ENCODE peak calls at places on chromosomes 1 and 21, in seven cellular contexts. O, U, D, Q, R, E and Y are unnamed samples.

GRCh38 chr1:15966081-15966955 is 9.6 kb downstream of the ZBTB17 start:
- DNase-seq in O (peak), U (no peak), D (no peak), Q (no peak), R (no peak), E (peak), Y (no peak)

GRCh38 chr1:201361652-201362504 is 15.6 kb downstream of the TNNT2 start:
- DNase-seq in O (no peak), U (peak), D (peak), Q (peak), R (peak), E (peak), Y (peak)

GRCh38 chr1:221622389-221622788 is 119.5 kb downstream of the DUSP10 start:
- DNase-seq in O (no peak), U (no peak), D (no peak), Q (no peak), R (no peak), E (no peak), Y (no peak)

GRCh38 chr1:119330062-119330939 is 38.3 kb upstream of the HAO2 start:
- DNase-seq in O (no peak), U (no peak), D (no peak), Q (no peak), R (no peak), E (no peak), Y (peak)

GRCh38 chr1:243946946-243947345 is 96.9 kb upstream of the AKT3 start:
- DNase-seq in O (no peak), U (peak), D (peak), Q (no peak), R (peak), E (no peak), Y (no peak)

GRCh38 chr1:19456915-19457554 is 28.3 kb downstream of the CAPZB start:
- DNase-seq in O (no peak), U (no peak), D (no peak), Q (no peak), R (no peak), E (no peak), Y (no peak)

GRCh38 chr1:110211503-110212164 is 1.5 kb downstream of the KCNC4 start:
- DNase-seq in O (no peak), U (no peak), D (no peak), Q (no peak), R (peak), E (no peak), Y (no peak)

GRCh38 chr1:244273845-244274619 is 177.7 kb downstream of the ADSS2 start:
- DNase-seq in O (no peak), U (no peak), D (peak), Q (peak), R (no peak), E (no peak), Y (no peak)

GRCh38 chr1:191579019-191579418 is 579.2 kb upstream of the RGS18 start:
- DNase-seq in O (no peak), U (no peak), D (no peak), Q (no peak), R (no peak), E (no peak), Y (no peak)

GRCh38 chr1:41239988-41240610 is 2.0 kb downstream of the SCMH1 start:
- DNase-seq in O (no peak), U (no peak), D (no peak), Q (no peak), R (no peak), E (peak), Y (no peak)

GRCh38 chr1:145872421-145872891 is 13.2 kb downstream of the ANKRD35 start:
- DNase-seq in O (no peak), U (no peak), D (no peak), Q (no peak), R (peak), E (no peak), Y (no peak)

GRCh38 chr21:39097981-39098380 is 85.3 kb downstream of the PSMG1 start:
- DNase-seq in O (no peak), U (peak), D (no peak), Q (no peak), R (no peak), E (no peak), Y (no peak)

GRCh38 chr1:165068716-165069115 is 287.8 kb downstream of the LMX1A start:
- DNase-seq in O (no peak), U (no peak), D (no peak), Q (no peak), R (no peak), E (no peak), Y (no peak)

GRCh38 chr1:31239653-31240241 is at the start of gene NKAIN1:
- DNase-seq in O (no peak), U (peak), D (peak), Q (no peak), R (peak), E (no peak), Y (peak)

GRCh38 chr1:214615111-214615510 is 12.1 kb downstream of the CENPF start:
- DNase-seq in O (no peak), U (no peak), D (no peak), Q (no peak), R (no peak), E (no peak), Y (no peak)

GRCh38 chr1:9665193-9665592 is 13.7 kb downstream of the PIK3CD start:
- DNase-seq in O (no peak), U (no peak), D (no peak), Q (no peak), R (no peak), E (no peak), Y (no peak)

GRCh38 chr1:110134050-110134595 is 16.2 kb upstream of the SLC6A17 start:
- DNase-seq in O (no peak), U (no peak), D (no peak), Q (no peak), R (no peak), E (no peak), Y (peak)

GRCh38 chr21:33069994-33070811 is at the start of gene OLIG1:
- DNase-seq in O (no peak), U (peak), D (no peak), Q (no peak), R (peak), E (no peak), Y (peak)

GRCh38 chr1:219090618-219091017 is 83.1 kb upstream of the LYPLAL1 start:
- DNase-seq in O (no peak), U (no peak), D (no peak), Q (no peak), R (no peak), E (no peak), Y (no peak)

GRCh38 chr1:228319352-228320088 is 87.1 kb downstream of the TRIM11 start:
- DNase-seq in O (no peak), U (no peak), D (no peak), Q (no peak), R (no peak), E (no peak), Y (no peak)

GRCh38 chr1:172277277-172277676 is 143.2 kb upstream of the C1orf105 start:
- DNase-seq in O (no peak), U (no peak), D (no peak), Q (no peak), R (no peak), E (no peak), Y (no peak)

DNA sequence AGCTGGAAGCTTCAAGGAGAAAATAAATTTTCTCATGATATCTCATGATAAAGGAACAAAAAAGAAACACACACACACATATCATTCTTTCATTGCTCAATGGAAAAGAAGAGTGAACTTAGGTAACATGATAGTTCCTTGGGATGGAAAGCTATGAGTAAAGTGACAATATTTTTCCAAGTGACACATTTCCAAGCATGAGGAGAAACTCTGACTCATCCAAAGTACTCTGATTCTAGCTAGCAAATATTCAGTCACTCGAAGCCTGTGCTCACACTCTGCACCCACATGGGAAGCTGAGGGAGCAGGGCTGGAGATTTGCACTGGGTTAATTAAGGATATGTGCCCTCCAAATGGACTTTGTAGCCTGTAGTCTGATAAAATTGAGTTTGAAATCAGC is 222.4 kb downstream of the LRRC40 start:
- DNase-seq in O (no peak), U (no peak), D (no peak), Q (peak), R (no peak), E (no peak), Y (no peak)
- TF ChIP-seq JUND in O (no peak), U (peak), D (no peak), Q (peak), R (no peak), E (no peak), Y (no peak)

DNA sequence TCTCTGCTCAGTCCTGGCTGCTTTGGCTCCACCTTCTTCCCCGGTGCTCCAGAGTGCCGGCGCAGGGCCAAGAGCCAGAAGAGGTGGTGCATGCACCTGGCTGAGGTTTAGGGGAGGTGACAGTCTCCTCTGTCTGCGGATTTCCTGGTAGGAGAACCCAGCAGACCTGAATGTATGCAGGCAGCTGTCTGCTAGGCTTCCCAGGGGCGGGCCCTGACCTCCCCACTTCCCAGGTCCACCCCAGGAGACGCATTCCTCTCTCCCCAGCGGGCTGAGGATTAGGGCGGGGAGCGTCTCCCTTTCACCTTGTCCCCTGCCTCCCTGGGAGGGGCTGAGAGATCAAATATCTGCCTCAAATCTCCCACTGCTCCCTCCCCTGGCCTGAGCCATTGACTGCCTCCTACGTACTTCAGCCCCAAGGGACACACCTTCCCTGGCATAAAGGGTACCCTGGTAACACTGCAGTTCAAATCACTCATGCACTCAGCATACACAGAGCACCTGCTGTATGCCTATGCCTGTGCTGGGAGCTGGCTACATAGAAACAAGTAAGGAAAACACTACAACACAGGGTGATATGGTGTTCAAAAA is 27.5 kb downstream of the DMBX1 start:
- DNase-seq in O (no peak), U (no peak), D (peak), Q (peak), R (peak), E (no peak), Y (peak)
- TF ChIP-seq JUND in O (no peak), U (no peak), D (peak), Q (no peak), R (no peak), E (no peak), Y (no peak)

GRCh38 chr1:80536464-80536863 is 1264.3 kb upstream of the ADGRL2 start:
- DNase-seq in O (no peak), U (no peak), D (no peak), Q (no peak), R (no peak), E (no peak), Y (no peak)

GRCh38 chr1:80540605-80541004 is 1260.1 kb upstream of the ADGRL2 start:
- DNase-seq in O (no peak), U (no peak), D (no peak), Q (no peak), R (no peak), E (no peak), Y (no peak)

GRCh38 chr1:80540149-80540548 is 1260.6 kb upstream of the ADGRL2 start:
- DNase-seq in O (no peak), U (no peak), D (no peak), Q (no peak), R (no peak), E (no peak), Y (no peak)

DNA sequence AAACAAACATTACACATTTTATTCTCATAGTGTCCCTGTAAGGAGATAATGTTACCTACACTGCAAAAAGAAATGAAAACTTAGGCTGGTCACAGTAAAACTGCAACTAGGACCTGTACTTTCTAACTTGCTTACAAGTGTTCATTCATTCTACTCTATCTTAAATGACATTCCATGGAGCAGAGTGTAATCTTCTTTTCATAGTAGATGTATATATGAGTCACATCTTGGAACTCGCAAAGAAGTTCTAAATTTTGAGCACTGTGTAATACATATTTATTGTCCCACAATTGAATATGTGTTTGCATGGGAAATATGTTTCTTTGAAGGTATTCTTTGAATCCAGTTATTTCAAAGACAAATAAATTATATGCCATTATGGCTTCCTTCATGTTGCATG is 1258.5 kb upstream of the ADGRL2 start:
- DNase-seq in O (no peak), U (no peak), D (no peak), Q (no peak), R (no peak), E (no peak), Y (no peak)
- TF ChIP-seq JUND in O (no peak), U (peak), D (no peak), Q (no peak), R (no peak), E (no peak), Y (no peak)

DNA sequence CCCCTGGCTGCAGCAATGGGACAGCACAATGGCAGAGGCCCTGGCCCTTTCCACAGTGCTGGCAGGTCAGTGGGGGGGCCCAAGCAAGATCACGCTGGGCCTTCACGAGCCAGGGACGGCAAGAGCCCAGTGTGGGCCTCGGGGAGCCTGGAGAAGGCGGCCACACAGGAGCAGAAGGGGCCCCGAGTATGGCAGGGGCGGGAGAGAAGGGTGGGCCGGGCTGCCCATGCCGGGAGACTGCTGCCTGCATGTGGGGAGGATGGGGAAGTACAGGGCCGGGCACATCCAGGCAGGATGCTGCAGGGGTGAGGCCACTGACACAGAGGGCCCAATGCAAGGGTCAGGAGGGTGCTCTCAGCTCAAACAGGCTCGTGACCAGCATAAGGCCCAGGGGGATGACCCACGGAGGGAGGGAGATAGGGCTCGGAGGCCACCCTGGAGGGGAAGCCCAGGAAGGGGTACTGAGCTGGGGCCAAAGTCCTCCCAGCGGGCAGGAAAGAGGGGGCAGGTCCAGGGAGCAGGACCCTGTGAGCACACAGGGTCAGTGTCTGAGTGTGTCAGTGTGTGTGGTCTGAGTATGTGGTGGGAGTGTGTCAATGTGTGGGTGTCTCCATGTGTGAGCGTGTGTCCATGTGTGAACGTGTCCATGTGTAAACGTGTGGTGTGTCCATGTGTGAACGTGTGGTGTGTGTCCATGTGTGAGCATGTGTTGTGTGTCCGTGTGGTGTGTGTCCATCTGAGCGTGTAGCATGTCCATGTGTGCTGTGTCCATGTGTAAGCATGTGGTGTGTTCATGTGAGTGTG is 13.1 kb downstream of the SLC19A1 start:
- DNase-seq in O (no peak), U (no peak), D (no peak), Q (no peak), R (peak), E (peak), Y (no peak)
- TF ChIP-seq JUND in O (no peak), U (no peak), D (no peak), Q (no peak), R (no peak), E (peak), Y (no peak)

GRCh38 chr21:42257091-42257760 is 38.3 kb downstream of the ABCG1 start:
- DNase-seq in O (no peak), U (no peak), D (no peak), Q (no peak), R (no peak), E (no peak), Y (no peak)
- TF ChIP-seq JUND in O (no peak), U (no peak), D (no peak), Q (no peak), R (no peak), E (no peak), Y (no peak)

GRCh38 chr1:44355582-44356305 is 687 bp upstream of the ERI3 start:
- DNase-seq in O (no peak), U (no peak), D (no peak), Q (no peak), R (no peak), E (no peak), Y (no peak)

GRCh38 chr1:44354840-44355581 is at the start of gene ERI3:
- DNase-seq in O (peak), U (peak), D (peak), Q (peak), R (peak), E (peak), Y (peak)

GRCh38 chr1:44357710-44358109 is 2.7 kb upstream of the ERI3 start:
- DNase-seq in O (no peak), U (no peak), D (no peak), Q (no peak), R (no peak), E (no peak), Y (peak)

GRCh38 chr1:44351289-44351688 is 3.8 kb downstream of the ERI3 start:
- DNase-seq in O (no peak), U (no peak), D (no peak), Q (no peak), R (no peak), E (no peak), Y (no peak)

GRCh38 chr1:44354268-44354839 is 703 bp downstream of the ERI3 start:
- DNase-seq in O (no peak), U (no peak), D (no peak), Q (no peak), R (peak), E (no peak), Y (peak)
- TF ChIP-seq JUND in O (no peak), U (no peak), D (no peak), Q (no peak), R (no peak), E (no peak), Y (no peak)

GRCh38 chr1:236535656-236536293 is 12.0 kb downstream of the LGALS8 start:
- DNase-seq in O (no peak), U (peak), D (no peak), Q (no peak), R (no peak), E (no peak), Y (no peak)
- TF ChIP-seq JUND in O (no peak), U (no peak), D (no peak), Q (no peak), R (no peak), E (no peak), Y (no peak)

GRCh38 chr1:220135755-220136154 is 41.8 kb downstream of the IARS2 start:
- DNase-seq in O (no peak), U (no peak), D (no peak), Q (no peak), R (no peak), E (no peak), Y (no peak)

GRCh38 chr1:220137006-220137794 is 43.3 kb downstream of the IARS2 start:
- DNase-seq in O (no peak), U (no peak), D (no peak), Q (no peak), R (no peak), E (no peak), Y (no peak)

GRCh38 chr1:220144051-220144450 is 50.1 kb downstream of the IARS2 start:
- DNase-seq in O (no peak), U (no peak), D (no peak), Q (no peak), R (no peak), E (no peak), Y (no peak)

GRCh38 chr1:220139966-220140365 is 46.0 kb downstream of the IARS2 start:
- DNase-seq in O (no peak), U (no peak), D (no peak), Q (no peak), R (no peak), E (no peak), Y (no peak)
- TF ChIP-seq JUND in O (no peak), U (no peak), D (no peak), Q (no peak), R (no peak), E (no peak), Y (no peak)